ENCODE peak calls at places on chromosomes 4 and X, in five cellular contexts. R, V, F, T and L are unnamed samples.

GRCh38 chrX:44227981-44228380 is 115.5 kb downstream of the EFHC2 start:
- DNase-seq in T (no peak), V (no peak), R (no peak), F (no peak), L (no peak)

GRCh38 chr4:116882503-116882902 is 202.9 kb downstream of the TRAM1L1 start:
- DNase-seq in T (no peak), V (no peak), R (no peak), F (no peak), L (no peak)

GRCh38 chr4:158581161-158581560 is 59.5 kb downstream of the RXFP1 start:
- DNase-seq in V (no peak), R (no peak), T (no peak), F (no peak), L (no peak)

GRCh38 chr4:104879367-104879766 is 267.3 kb upstream of the TET2 start:
- DNase-seq in T (no peak), V (no peak), F (no peak), R (no peak), L (no peak)

GRCh38 chr4:184815046-184815877 is 10.5 kb downstream of the ACSL1 start:
- DNase-seq in R (peak), F (peak), T (peak), V (peak), L (peak)

GRCh38 chr4:86653237-86653865 is 59.2 kb downstream of the PTPN13 start:
- DNase-seq in R (peak), V (no peak), T (no peak), F (no peak), L (no peak)

GRCh38 chrX:119040432-119040831 is 32.4 kb upstream of the CT47C1 start:
- DNase-seq in R (no peak), F (no peak), T (no peak), V (no peak), L (no peak)

GRCh38 chr4:174005422-174005821 is 278.0 kb downstream of the FBXO8 start:
- DNase-seq in F (no peak), T (no peak), R (no peak), V (no peak), L (no peak)

GRCh38 chrX:790031-790430 is 159.4 kb downstream of the SHOX start:
- DNase-seq in R (no peak), T (no peak), F (no peak), V (no peak), L (no peak)

GRCh38 chr4:124105212-124105611 is 607.3 kb downstream of the ANKRD50 start:
- DNase-seq in R (no peak), F (no peak), V (no peak), T (no peak), L (no peak)

GRCh38 chr4:124631760-124632159 is 80.8 kb downstream of the ANKRD50 start:
- DNase-seq in F (no peak), V (peak), R (no peak), T (peak), L (no peak)

GRCh38 chr4:2163311-2163821 is 78.6 kb downstream of the HAUS3 start:
- DNase-seq in F (no peak), R (peak), T (no peak), V (no peak), L (no peak)

GRCh38 chr4:149836546-149836945 is 20.9 kb upstream of the IQCM start:
- DNase-seq in T (no peak), F (no peak), R (no peak), V (no peak), L (no peak)

GRCh38 chr4:87050596-87050995 is 115.8 kb downstream of the AFF1 start:
- DNase-seq in T (no peak), F (no peak), R (no peak), V (no peak), L (no peak)

GRCh38 chrX:71556026-71556425 is 22.2 kb upstream of the GCNA start:
- DNase-seq in T (no peak), R (no peak), V (no peak), F (no peak), L (no peak)
- H3K27ac ChIP-seq in T (no peak), R (no peak), V (no peak), F (no peak), L (no peak)

DNA sequence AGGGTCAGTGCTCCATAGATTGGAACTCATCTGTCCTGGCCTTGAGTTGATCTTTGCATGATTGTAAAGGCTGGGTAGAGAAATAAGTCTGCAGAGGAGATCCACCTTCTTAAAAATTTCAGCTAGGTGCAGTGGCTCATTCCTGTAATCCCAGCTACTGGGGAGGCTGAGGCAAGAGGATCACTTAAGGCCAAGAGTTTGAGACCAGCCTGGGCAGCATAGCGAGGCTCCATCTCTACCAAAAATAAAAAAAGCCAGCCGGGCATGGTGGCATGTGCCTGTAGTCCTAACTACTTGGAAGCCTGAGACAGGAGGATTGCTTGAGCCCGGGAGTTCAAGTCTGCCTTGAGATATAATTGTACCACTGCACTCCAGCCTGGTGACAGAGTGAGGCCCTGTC is 476 bp upstream of the CXCR3 start:
- DNase-seq in R (no peak), F (no peak), T (no peak), V (no peak), L (no peak)
- TF ChIP-seq POLR2AphosphoS5 in R (no peak), F (no peak), T (no peak), V (no peak), L (no peak)

GRCh38 chrX:129461801-129462456 is 61.4 kb downstream of the SMARCA1 start:
- DNase-seq in V (no peak), T (no peak), F (no peak), R (no peak), L (no peak)

DNA sequence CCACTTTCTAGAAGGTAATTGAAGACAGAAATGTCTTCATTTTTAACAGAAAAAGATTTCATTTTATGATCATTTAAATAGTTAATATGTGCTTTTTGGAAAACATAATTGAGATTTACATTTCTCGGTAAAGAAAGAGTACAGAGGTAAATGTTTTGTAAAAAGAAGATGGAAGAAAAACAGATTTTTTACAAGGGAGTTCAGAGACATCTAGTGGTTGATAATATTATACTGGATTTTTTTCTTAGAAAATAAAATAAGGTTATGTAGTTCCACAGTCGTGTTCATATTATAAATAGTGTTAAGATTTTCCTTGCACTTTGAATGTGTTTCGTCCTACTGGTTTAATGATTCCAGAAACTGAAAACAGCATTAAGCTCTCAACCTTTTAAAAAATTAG is 60.6 kb downstream of the SMARCA1 start:
- DNase-seq in R (no peak), F (no peak), V (no peak), T (no peak), L (no peak)
- TF ChIP-seq CTCF in R (peak), F (peak), V (no peak), T (no peak), L (no peak)

GRCh38 chr4:109046549-109047171 is 255.8 kb downstream of the COL25A1 start:
- DNase-seq in F (no peak), T (no peak), V (no peak), R (no peak), L (no peak)
- H3K27ac ChIP-seq in F (no peak), T (peak), V (no peak), R (peak), L (no peak)

DNA sequence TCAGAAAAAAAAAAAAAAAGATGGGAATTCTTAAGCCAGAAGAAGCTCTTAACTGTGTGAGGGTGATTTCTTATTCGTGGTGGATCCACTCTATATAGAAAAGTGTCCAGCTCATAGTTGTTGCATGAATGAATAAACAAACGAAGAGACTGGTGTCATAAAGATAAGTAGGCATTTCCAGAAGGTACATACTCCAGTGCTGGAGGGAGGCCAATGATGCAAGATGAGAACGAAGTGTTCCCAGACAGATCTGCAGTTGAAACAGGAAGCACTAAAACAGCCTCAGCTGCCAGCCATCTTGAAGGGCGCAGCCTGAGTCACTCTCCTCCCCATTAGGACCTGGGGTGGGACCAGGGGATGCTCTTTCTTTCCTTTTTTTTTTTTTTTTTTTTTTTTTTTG is 47.4 kb upstream of the HOPX start:
- DNase-seq in F (peak), R (no peak), V (peak), T (no peak), L (no peak)
- TF ChIP-seq POLR2AphosphoS5 in F (peak), R (no peak), V (peak), T (no peak), L (no peak)

DNA sequence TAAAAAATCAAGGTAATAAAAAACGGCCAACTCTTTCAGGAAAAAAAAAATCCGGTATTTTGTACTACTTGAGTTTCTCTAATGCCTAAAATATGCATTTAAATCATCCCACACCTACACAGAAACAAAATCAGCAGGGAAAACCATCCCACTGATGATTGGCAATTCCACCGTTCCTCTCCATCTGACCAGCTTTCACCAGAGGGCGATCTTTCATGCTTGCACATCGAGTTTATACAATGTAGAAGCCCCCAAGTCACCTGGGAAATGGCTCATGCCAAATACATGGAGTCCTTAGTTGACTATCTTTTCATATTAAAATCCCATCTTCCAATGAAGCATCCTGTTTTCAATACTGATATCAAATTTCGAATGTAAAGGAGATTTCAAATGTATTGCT is 69.2 kb downstream of the PTCHD1 start:
- DNase-seq in V (no peak), R (no peak), T (no peak), F (no peak), L (no peak)
- TF ChIP-seq CTCF in V (no peak), R (peak), T (no peak), F (no peak), L (no peak)

GRCh38 chr4:142566780-142567179 is 279.3 kb downstream of the INPP4B start:
- DNase-seq in V (no peak), R (no peak), T (no peak), F (no peak), L (no peak)
- H3K27ac ChIP-seq in V (no peak), R (no peak), T (peak), F (no peak), L (no peak)